ENCODE peak calls at places on chromosomes 5 and 9, in eight cellular contexts. F is astrocyte of the cerebellum, M is foreskin fibroblast, S is astrocyte of the spinal cord, C is cardiac muscle cell, G is tibial nerve, Y is cardiac fibroblast, K is GM13977. P is an unnamed sample.

GRCh38 chr9:121559183-121559582 is 59.5 kb upstream of the GGTA1 start:
- DNase-seq in C (peak), Y (peak), M (no peak), F (no peak), S (peak), K (no peak), G (no peak), P (no peak)

GRCh38 chr5:152305525-152305924 is 99.6 kb downstream of the NMUR2 start:
- DNase-seq in F (no peak), M (no peak), G (no peak), S (no peak), C (no peak), K (no peak), Y (no peak), P (no peak)

GRCh38 chr9:99411068-99411467 is 189.0 kb downstream of the SEC61B start:
- DNase-seq in K (no peak), M (peak), C (no peak), G (no peak), F (no peak), S (peak), Y (no peak), P (no peak)

GRCh38 chr9:120625222-120625621 is 45.3 kb upstream of the CDK5RAP2 start:
- DNase-seq in M (peak), S (no peak), Y (peak), G (no peak), K (no peak), C (peak), F (no peak), P (no peak)

GRCh38 chr9:134858051-134858841 is 22.4 kb upstream of the FCN2 start:
- DNase-seq in G (no peak), M (peak), F (peak), C (peak), K (peak), S (peak), Y (peak), P (no peak)

GRCh38 chr5:172630961-172631360 is 10.1 kb upstream of the NEURL1B start:
- DNase-seq in G (no peak), C (no peak), Y (no peak), K (no peak), F (no peak), M (no peak), S (no peak), P (no peak)

GRCh38 chr5:141806626-141807025 is 71.6 kb downstream of the PCDH1 start:
- DNase-seq in M (no peak), K (no peak), Y (no peak), F (no peak), G (no peak), C (no peak), S (no peak), P (no peak)

GRCh38 chr9:38641985-38642864 is 21.8 kb upstream of the ANKRD18A start:
- DNase-seq in M (peak), S (peak), Y (peak), C (peak), F (peak), G (no peak), K (peak), P (no peak)

GRCh38 chr9:116271307-116271706 is 117.7 kb downstream of the PAPPA start:
- DNase-seq in K (no peak), M (no peak), S (no peak), G (no peak), F (no peak), C (no peak), Y (no peak), P (no peak)

GRCh38 chr9:119795395-119795794 is 426.2 kb upstream of the BRINP1 start:
- DNase-seq in M (no peak), Y (no peak), F (no peak), S (no peak), G (no peak), C (no peak), K (no peak), P (no peak)

GRCh38 chr9:966936-967335 is 9.5 kb upstream of the DMRT3 start:
- DNase-seq in Y (no peak), K (no peak), F (no peak), G (no peak), C (no peak), M (no peak), S (no peak), P (no peak)

GRCh38 chr5:120463026-120463770 is 902 bp upstream of the PRR16 start:
- DNase-seq in K (no peak), Y (no peak), S (no peak), C (no peak), G (no peak), M (peak), F (no peak), P (no peak)

GRCh38 chr5:140043508-140043872 is 391 bp upstream of the NRG2 start:
- DNase-seq in S (no peak), C (no peak), M (no peak), K (peak), F (no peak), G (no peak), Y (no peak), P (peak)

GRCh38 chr5:139439013-139439903 is at the start of gene DNAJC18:
- DNase-seq in K (peak), F (peak), C (peak), G (peak), M (peak), Y (peak), S (peak), P (peak)

GRCh38 chr5:59276886-59277514 is 616.5 kb downstream of the PDE4D start:
- DNase-seq in Y (peak), K (no peak), S (peak), F (no peak), G (no peak), C (peak), M (no peak), P (no peak)

GRCh38 chr9:34190996-34191892 is 12.4 kb downstream of the UBAP1 start:
- DNase-seq in G (no peak), F (peak), K (no peak), Y (peak), S (peak), M (peak), C (peak), P (no peak)

GRCh38 chr9:79858509-79858908 is 286.7 kb downstream of the TLE4 start:
- DNase-seq in F (no peak), C (peak), Y (peak), S (peak), K (peak), G (no peak), M (peak), P (no peak)

GRCh38 chr9:83707518-83707767 is 315 bp downstream of the UBQLN1 start:
- DNase-seq in C (no peak), K (no peak), F (no peak), M (peak), G (peak), Y (no peak), S (peak), P (no peak)

GRCh38 chr9:81686614-81687520 is 2.5 kb downstream of the TLE1 start:
- DNase-seq in C (peak), F (peak), G (peak), Y (peak), M (peak), S (peak), K (peak), P (peak)

GRCh38 chr5:150412319-150413175 is at the start of gene CD74:
- DNase-seq in S (peak), M (peak), F (peak), Y (peak), G (peak), C (peak), K (peak), P (peak)

GRCh38 chr5:61624966-61625681 is 293.1 kb downstream of the ZSWIM6 start:
- DNase-seq in G (no peak), Y (no peak), K (no peak), S (no peak), M (peak), C (no peak), F (no peak), P (no peak)

GRCh38 chr9:72048850-72049249 is 11.6 kb downstream of the C9orf57 start:
- DNase-seq in K (no peak), F (no peak), Y (peak), G (no peak), C (peak), S (no peak), M (no peak), P (no peak)

GRCh38 chr5:93273176-93273575 is 307.8 kb downstream of the NR2F1-AS1 start:
- DNase-seq in Y (peak), F (peak), K (no peak), G (no peak), M (peak), C (peak), S (peak), P (no peak)

GRCh38 chr9:19030899-19031298 is 2.1 kb downstream of the SAXO1 start:
- DNase-seq in Y (no peak), K (peak), C (no peak), F (no peak), S (no peak), G (no peak), M (peak), P (no peak)

GRCh38 chr5:144778546-144778945 is 607.9 kb downstream of the KCTD16 start:
- DNase-seq in C (no peak), Y (no peak), S (no peak), F (no peak), G (no peak), K (no peak), M (no peak), P (no peak)

GRCh38 chr5:113293068-113293571 is 141.7 kb downstream of the TSSK1B start:
- DNase-seq in M (peak), K (no peak), S (peak), C (peak), F (no peak), Y (peak), G (no peak), P (no peak)

DNA sequence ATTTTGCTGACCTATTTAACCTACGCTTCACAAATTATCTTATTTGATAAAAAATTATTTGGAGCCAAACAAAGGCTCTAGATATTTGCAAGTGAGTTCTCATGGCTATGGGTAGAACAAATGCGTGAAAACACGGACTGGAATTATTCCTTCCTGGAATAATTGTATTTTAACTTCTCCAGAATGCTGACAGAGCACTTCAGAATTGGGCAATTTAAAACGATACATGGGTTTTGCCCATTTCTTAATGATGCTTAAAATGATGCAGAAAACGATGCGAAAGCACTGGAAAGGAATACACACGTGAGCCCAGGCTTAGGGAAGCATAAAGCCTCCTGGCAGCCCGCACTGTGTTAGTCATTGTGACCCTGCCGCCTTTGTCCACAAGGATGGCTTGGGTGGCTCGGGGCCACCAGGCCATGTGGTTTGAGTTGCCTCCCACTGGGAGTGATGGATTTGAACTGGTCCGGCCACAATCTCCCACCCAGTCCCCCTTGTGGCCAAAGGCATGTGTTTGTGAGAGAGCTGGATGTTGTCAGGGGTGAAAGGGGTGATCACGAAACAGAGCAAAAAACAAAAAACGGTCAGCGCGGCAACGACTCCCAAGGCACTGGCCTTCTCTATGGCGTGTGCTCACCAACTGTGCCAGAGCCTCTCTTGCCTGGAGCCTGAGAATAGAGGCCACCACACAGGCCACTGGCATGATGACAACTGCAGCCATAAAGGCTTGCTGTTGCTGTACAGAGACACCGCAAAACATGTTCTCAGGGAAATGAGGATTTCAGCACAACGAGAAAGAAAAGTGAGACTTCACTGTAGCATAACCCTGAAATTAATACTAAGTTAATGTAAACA is 234.2 kb upstream of the ADAMTS16 start:
- DNase-seq in Y (no peak), S (peak), K (no peak), C (no peak), F (peak), M (no peak), G (peak), P (no peak)
- TF ChIP-seq CTCF in Y (no peak), S (no peak), K (no peak), C (no peak), F (peak), M (no peak), G (peak), P (no peak)

DNA sequence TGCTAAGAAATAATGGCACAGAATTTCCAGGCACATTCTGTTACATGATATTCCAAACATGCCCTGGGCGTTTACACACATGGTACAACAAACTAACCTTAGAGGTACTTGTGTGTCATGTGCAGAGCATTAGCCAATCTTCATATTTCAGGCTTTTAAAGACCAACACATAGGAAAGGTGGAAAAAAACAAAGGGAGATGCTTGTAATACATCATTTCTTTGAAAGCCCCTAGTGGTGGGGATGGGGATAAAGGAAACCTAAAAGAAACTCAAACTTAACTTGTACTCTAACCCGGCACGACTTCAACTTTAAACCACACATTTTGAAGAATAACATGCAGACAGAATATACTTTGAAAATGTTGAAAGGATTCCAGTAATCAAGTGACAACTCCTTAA is 133.6 kb downstream of the PTPRD start:
- DNase-seq in C (no peak), S (peak), K (no peak), M (no peak), Y (no peak), G (no peak), F (no peak), P (no peak)
- TF ChIP-seq CTCF in C (no peak), S (peak), K (no peak), M (peak), Y (peak), G (no peak), F (peak), P (no peak)

GRCh38 chr5:146623009-146623408 is 107.0 kb upstream of the GPR151 start:
- DNase-seq in S (no peak), G (no peak), C (no peak), M (no peak), Y (no peak), F (no peak), K (no peak), P (no peak)

GRCh38 chr5:146620663-146621051 is 104.7 kb upstream of the GPR151 start:
- DNase-seq in K (no peak), M (no peak), C (no peak), G (no peak), F (no peak), Y (no peak), S (no peak), P (no peak)

GRCh38 chr5:146624179-146624578 is 108.2 kb upstream of the GPR151 start:
- DNase-seq in S (no peak), C (no peak), G (no peak), F (no peak), Y (no peak), K (no peak), M (no peak), P (no peak)

GRCh38 chr5:146623657-146624056 is 107.7 kb upstream of the GPR151 start:
- DNase-seq in G (no peak), Y (no peak), C (no peak), F (no peak), S (no peak), M (no peak), K (no peak), P (no peak)

GRCh38 chr5:146622391-146622790 is 106.4 kb upstream of the GPR151 start:
- DNase-seq in F (no peak), G (no peak), K (no peak), M (no peak), Y (no peak), S (no peak), C (no peak), P (no peak)
- TF ChIP-seq CTCF in F (peak), G (no peak), K (no peak), M (no peak), Y (no peak), S (peak), C (peak), P (no peak)

GRCh38 chr9:93818795-93819472 is 136.2 kb downstream of the BARX1 start:
- DNase-seq in M (no peak), G (no peak), F (no peak), S (no peak), C (no peak), Y (no peak), K (no peak), P (no peak)

GRCh38 chr9:93821307-93821703 is 133.8 kb downstream of the BARX1 start:
- DNase-seq in S (no peak), Y (no peak), K (no peak), M (no peak), F (no peak), C (no peak), G (no peak), P (no peak)

GRCh38 chr9:93822229-93822628 is 132.9 kb downstream of the BARX1 start:
- DNase-seq in Y (no peak), C (no peak), K (peak), M (no peak), F (no peak), G (no peak), S (no peak), P (no peak)

GRCh38 chr9:93819905-93820304 is 135.2 kb downstream of the BARX1 start:
- DNase-seq in Y (no peak), K (peak), G (no peak), S (no peak), C (no peak), M (no peak), F (no peak), P (no peak)

GRCh38 chr9:93820667-93821306 is 134.4 kb downstream of the BARX1 start:
- DNase-seq in C (no peak), S (no peak), K (no peak), F (no peak), Y (no peak), M (no peak), G (no peak), P (no peak)
- TF ChIP-seq CTCF in C (no peak), S (no peak), K (peak), F (no peak), Y (no peak), M (no peak), G (no peak), P (no peak)

DNA sequence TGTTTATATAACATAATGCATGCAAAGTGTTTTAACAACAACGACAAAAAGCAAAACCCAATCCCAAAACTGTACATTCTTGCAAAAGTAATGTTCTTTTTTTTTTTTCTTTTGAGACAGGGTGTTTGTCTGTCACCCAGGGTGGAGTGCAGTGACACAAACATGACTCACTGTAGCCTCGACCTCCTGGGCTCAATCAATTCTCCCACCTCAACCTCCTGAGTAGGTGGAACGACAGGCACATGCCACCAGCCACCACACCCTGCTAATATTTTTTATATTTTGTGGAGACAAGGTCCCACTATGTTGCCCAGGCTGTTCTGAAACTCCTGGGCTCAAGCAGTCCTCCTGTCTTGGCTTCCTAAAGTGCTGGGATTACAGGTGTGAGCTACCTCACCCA is 13.6 kb upstream of the HAVCR1 start:
- DNase-seq in M (no peak), K (no peak), F (no peak), G (no peak), S (no peak), C (no peak), Y (no peak), P (no peak)
- TF ChIP-seq CTCF in M (no peak), K (no peak), F (no peak), G (no peak), S (no peak), C (no peak), Y (no peak), P (no peak)

GRCh38 chr5:115842089-115842881 is 550 bp downstream of the AP3S1 start:
- DNase-seq in G (no peak), F (no peak), C (no peak), Y (no peak), K (no peak), M (peak), S (peak), P (no peak)
- TF ChIP-seq CTCF in G (no peak), F (no peak), C (peak), Y (no peak), K (peak), M (peak), S (no peak), P (peak)

GRCh38 chr9:108673386-108673785 is 182.4 kb downstream of the ACTL7B start:
- DNase-seq in K (no peak), M (peak), C (no peak), S (no peak), G (no peak), F (no peak), Y (no peak), P (no peak)

GRCh38 chr9:108668191-108668940 is 187.4 kb downstream of the ACTL7B start:
- DNase-seq in F (no peak), M (no peak), S (no peak), C (no peak), Y (no peak), K (no peak), G (no peak), P (no peak)

GRCh38 chr9:108672475-108673065 is 183.2 kb downstream of the ACTL7B start:
- DNase-seq in F (no peak), S (no peak), G (no peak), Y (no peak), C (no peak), K (no peak), M (peak), P (no peak)

GRCh38 chr9:108671794-108672193 is 184.0 kb downstream of the ACTL7B start:
- DNase-seq in G (no peak), C (no peak), S (no peak), K (no peak), Y (no peak), M (peak), F (no peak), P (no peak)

GRCh38 chr9:108671156-108671555 is 184.6 kb downstream of the ACTL7B start:
- DNase-seq in G (no peak), F (no peak), C (peak), Y (peak), S (no peak), M (peak), K (no peak), P (no peak)
- TF ChIP-seq CTCF in G (no peak), F (peak), C (peak), Y (peak), S (peak), M (peak), K (no peak), P (no peak)

GRCh38 chr9:105357937-105358336 is 89.9 kb upstream of the FSD1L start:
- DNase-seq in G (no peak), F (no peak), C (no peak), K (peak), S (no peak), Y (no peak), M (no peak), P (no peak)
- TF ChIP-seq CTCF in G (no peak), F (no peak), C (no peak), K (no peak), S (no peak), Y (no peak), M (no peak), P (no peak)

GRCh38 chr5:17665836-17666235 is 31.6 kb downstream of the TAF11L14 start:
- DNase-seq in K (no peak), S (no peak), C (no peak), M (no peak), G (no peak), Y (no peak), F (no peak), P (no peak)

GRCh38 chr5:17666726-17667235 is 32.5 kb downstream of the TAF11L14 start:
- DNase-seq in F (no peak), Y (no peak), C (no peak), K (no peak), G (no peak), S (no peak), M (no peak), P (no peak)

GRCh38 chr5:17670353-17670752 is 36.1 kb downstream of the TAF11L14 start:
- DNase-seq in C (no peak), S (no peak), M (no peak), F (no peak), Y (no peak), G (no peak), K (no peak), P (no peak)
- TF ChIP-seq CTCF in C (no peak), S (no peak), M (no peak), F (no peak), Y (no peak), G (no peak), K (no peak), P (no peak)

P was measured in heart left ventricle.